ENCODE peak calls at places on chromosome 21, in eight cellular contexts. One of them, this sample, is unnamed.
A peak's percentile ranks its signal among the peaks of the same experiment; 100 is the strongest.

GRCh38 chr21:44657635-44658183 is at the start of gene KRTAP12-3:
- DNase-seq in nephron progenitor cell: no peak
- DNase-seq in IMR-90: peak; percentile 7
- DNase-seq in psoas muscle: no peak
- DNase-seq in prostate gland: no peak
- DNase-seq in fibroblast of lung: no peak
- DNase-seq in H9: peak; percentile 16
- DNase-seq in GM12865: peak; percentile 27
- DNase-seq in this sample: no peak

GRCh38 chr21:31173881-31174555 is 135.7 kb upstream of the KRTAP19-8 start:
- DNase-seq in nephron progenitor cell: no peak
- DNase-seq in IMR-90: no peak
- DNase-seq in psoas muscle: no peak
- DNase-seq in prostate gland: no peak
- DNase-seq in fibroblast of lung: peak; percentile 8
- DNase-seq in H9: no peak
- DNase-seq in GM12865: no peak
- DNase-seq in this sample: no peak

GRCh38 chr21:27380303-27380702 is 413.4 kb upstream of the ADAMTS5 start:
- DNase-seq in nephron progenitor cell: no peak
- DNase-seq in IMR-90: no peak
- DNase-seq in psoas muscle: no peak
- DNase-seq in prostate gland: no peak
- DNase-seq in fibroblast of lung: no peak
- DNase-seq in H9: no peak
- DNase-seq in GM12865: no peak
- DNase-seq in this sample: no peak

GRCh38 chr21:46425566-46425965 is 33.1 kb upstream of the DIP2A start:
- DNase-seq in nephron progenitor cell: no peak
- DNase-seq in IMR-90: no peak
- DNase-seq in psoas muscle: peak; percentile 58
- DNase-seq in prostate gland: no peak
- DNase-seq in fibroblast of lung: no peak
- DNase-seq in H9: no peak
- DNase-seq in GM12865: no peak
- DNase-seq in this sample: no peak

GRCh38 chr21:45353200-45353599 is 51.8 kb upstream of the COL18A1 start:
- DNase-seq in nephron progenitor cell: no peak
- DNase-seq in IMR-90: no peak
- DNase-seq in psoas muscle: no peak
- DNase-seq in prostate gland: no peak
- DNase-seq in fibroblast of lung: no peak
- DNase-seq in H9: no peak
- DNase-seq in GM12865: no peak
- DNase-seq in this sample: no peak

GRCh38 chr21:45407629-45408247 is 2.8 kb downstream of the COL18A1 start:
- DNase-seq in nephron progenitor cell: no peak
- DNase-seq in IMR-90: no peak
- DNase-seq in psoas muscle: peak; percentile 40
- DNase-seq in prostate gland: no peak
- DNase-seq in fibroblast of lung: no peak
- DNase-seq in H9: no peak
- DNase-seq in GM12865: no peak
- DNase-seq in this sample: no peak

GRCh38 chr21:35370071-35370470 is 321.0 kb upstream of the RUNX1 start:
- DNase-seq in nephron progenitor cell: no peak
- DNase-seq in IMR-90: no peak
- DNase-seq in psoas muscle: no peak
- DNase-seq in prostate gland: no peak
- DNase-seq in fibroblast of lung: no peak
- DNase-seq in H9: no peak
- DNase-seq in GM12865: no peak
- DNase-seq in this sample: no peak

GRCh38 chr21:32524010-32524719 is 61.2 kb downstream of the TCP10L start:
- DNase-seq in nephron progenitor cell: no peak
- DNase-seq in IMR-90: peak; percentile 83
- DNase-seq in psoas muscle: no peak
- DNase-seq in prostate gland: no peak
- DNase-seq in fibroblast of lung: peak; percentile 81
- DNase-seq in H9: no peak
- DNase-seq in GM12865: no peak
- DNase-seq in this sample: no peak

GRCh38 chr21:40421121-40421520 is 425.8 kb downstream of the DSCAM start:
- DNase-seq in nephron progenitor cell: no peak
- DNase-seq in IMR-90: no peak
- DNase-seq in psoas muscle: no peak
- DNase-seq in prostate gland: no peak
- DNase-seq in fibroblast of lung: no peak
- DNase-seq in H9: no peak
- DNase-seq in GM12865: no peak
- DNase-seq in this sample: no peak

GRCh38 chr21:25657140-25657539 is 18.1 kb downstream of the JAM2 start:
- DNase-seq in nephron progenitor cell: no peak
- DNase-seq in IMR-90: no peak
- DNase-seq in psoas muscle: no peak
- DNase-seq in prostate gland: no peak
- DNase-seq in fibroblast of lung: no peak
- DNase-seq in H9: no peak
- DNase-seq in GM12865: no peak
- DNase-seq in this sample: no peak

GRCh38 chr21:41171210-41171609 is 3.2 kb downstream of the BACE2 start:
- DNase-seq in nephron progenitor cell: no peak
- DNase-seq in IMR-90: no peak
- DNase-seq in psoas muscle: no peak
- DNase-seq in prostate gland: peak; percentile 84
- DNase-seq in fibroblast of lung: no peak
- DNase-seq in H9: no peak
- DNase-seq in GM12865: no peak
- DNase-seq in this sample: no peak

GRCh38 chr21:45204395-45204794 is 83.3 kb downstream of the POFUT2 start:
- DNase-seq in nephron progenitor cell: no peak
- DNase-seq in IMR-90: no peak
- DNase-seq in psoas muscle: no peak
- DNase-seq in prostate gland: no peak
- DNase-seq in fibroblast of lung: no peak
- DNase-seq in H9: no peak
- DNase-seq in GM12865: no peak
- DNase-seq in this sample: no peak

GRCh38 chr21:29704719-29705118 is 235.1 kb downstream of the GRIK1 start:
- DNase-seq in nephron progenitor cell: no peak
- DNase-seq in IMR-90: peak; percentile 6
- DNase-seq in psoas muscle: no peak
- DNase-seq in prostate gland: no peak
- DNase-seq in fibroblast of lung: peak; percentile 32
- DNase-seq in H9: no peak
- DNase-seq in GM12865: no peak
- DNase-seq in this sample: no peak

GRCh38 chr21:40186036-40186435 is 318.8 kb downstream of the PCP4 start:
- DNase-seq in nephron progenitor cell: no peak
- DNase-seq in IMR-90: no peak
- DNase-seq in psoas muscle: no peak
- DNase-seq in prostate gland: no peak
- DNase-seq in fibroblast of lung: no peak
- DNase-seq in H9: no peak
- DNase-seq in GM12865: no peak
- DNase-seq in this sample: no peak

GRCh38 chr21:46564391-46564790 is 40.5 kb downstream of the S100B start:
- DNase-seq in nephron progenitor cell: no peak
- DNase-seq in IMR-90: no peak
- DNase-seq in psoas muscle: no peak
- DNase-seq in prostate gland: no peak
- DNase-seq in fibroblast of lung: no peak
- DNase-seq in H9: no peak
- DNase-seq in GM12865: no peak
- DNase-seq in this sample: no peak

GRCh38 chr21:19256934-19257660 is 853.5 kb upstream of the TMPRSS15 start:
- DNase-seq in nephron progenitor cell: no peak
- DNase-seq in IMR-90: no peak
- DNase-seq in psoas muscle: no peak
- DNase-seq in prostate gland: no peak
- DNase-seq in fibroblast of lung: no peak
- DNase-seq in H9: no peak
- DNase-seq in GM12865: no peak
- DNase-seq in this sample: no peak

GRCh38 chr21:23639726-23640125 is 1967.6 kb downstream of the MRPL39 start:
- DNase-seq in nephron progenitor cell: no peak
- DNase-seq in IMR-90: no peak
- DNase-seq in psoas muscle: no peak
- DNase-seq in prostate gland: no peak
- DNase-seq in fibroblast of lung: no peak
- DNase-seq in H9: no peak
- DNase-seq in GM12865: no peak
- DNase-seq in this sample: no peak

DNA sequence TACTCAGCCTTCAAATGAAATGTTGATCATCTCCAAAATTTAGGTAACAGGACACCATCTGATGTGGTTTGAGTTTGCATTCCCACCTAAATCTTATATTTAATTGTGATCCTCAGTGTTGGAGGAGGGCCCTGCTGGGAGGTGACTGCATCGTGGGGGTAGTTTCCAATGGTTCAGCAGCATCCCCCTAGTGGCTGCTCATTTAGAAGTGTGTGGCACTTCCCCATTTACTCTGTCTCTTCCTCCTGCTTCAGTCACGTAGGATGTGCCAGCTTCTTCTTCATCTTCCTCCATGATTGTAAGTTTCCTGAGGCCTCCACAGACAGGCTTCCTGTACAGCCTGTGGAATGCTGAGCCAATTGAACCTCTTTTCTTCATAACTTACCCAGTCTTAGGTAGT is 731.2 kb downstream of the USP25 start:
- DNase-seq in nephron progenitor cell: no peak
- DNase-seq in IMR-90: no peak
- DNase-seq in psoas muscle: no peak
- DNase-seq in prostate gland: no peak
- DNase-seq in fibroblast of lung: no peak
- DNase-seq in H9: peak; percentile 33
- DNase-seq in GM12865: no peak
- DNase-seq in this sample: no peak
- TF ChIP-seq CTCF in nephron progenitor cell: no peak
- TF ChIP-seq CTCF in IMR-90: no peak
- TF ChIP-seq CTCF in psoas muscle: no peak
- TF ChIP-seq CTCF in prostate gland: no peak
- TF ChIP-seq CTCF in fibroblast of lung: no peak
- TF ChIP-seq CTCF in H9: peak; percentile 62
- TF ChIP-seq CTCF in GM12865: no peak
- TF ChIP-seq CTCF in this sample: no peak

DNA sequence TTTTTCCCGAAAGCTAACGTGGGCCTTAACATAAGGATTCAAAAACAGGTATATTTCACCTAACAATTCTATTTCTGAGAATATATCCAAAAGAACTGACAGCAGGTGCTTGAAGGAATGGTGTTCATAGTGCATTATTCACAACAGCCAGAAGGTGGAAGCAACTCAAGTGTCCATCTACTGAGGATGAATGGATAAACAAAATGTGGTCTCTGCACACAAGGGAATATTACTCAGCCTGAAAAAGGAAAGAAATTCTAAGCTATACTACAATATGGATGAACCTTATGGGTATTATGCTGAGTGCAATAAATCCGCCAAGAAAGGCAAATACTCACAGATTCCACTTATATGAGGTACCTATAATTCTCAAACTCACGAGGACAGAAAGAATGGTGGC is 6.1 kb upstream of the RIPPLY3 start:
- DNase-seq in nephron progenitor cell: no peak
- DNase-seq in IMR-90: no peak
- DNase-seq in psoas muscle: no peak
- DNase-seq in prostate gland: no peak
- DNase-seq in fibroblast of lung: no peak
- DNase-seq in H9: no peak
- DNase-seq in GM12865: no peak
- DNase-seq in this sample: no peak
- TF ChIP-seq CTCF in nephron progenitor cell: no peak
- TF ChIP-seq CTCF in IMR-90: no peak
- TF ChIP-seq CTCF in psoas muscle: no peak
- TF ChIP-seq CTCF in prostate gland: no peak
- TF ChIP-seq CTCF in fibroblast of lung: peak; percentile 8
- TF ChIP-seq CTCF in H9: no peak
- TF ChIP-seq CTCF in GM12865: no peak
- TF ChIP-seq CTCF in this sample: no peak

DNA sequence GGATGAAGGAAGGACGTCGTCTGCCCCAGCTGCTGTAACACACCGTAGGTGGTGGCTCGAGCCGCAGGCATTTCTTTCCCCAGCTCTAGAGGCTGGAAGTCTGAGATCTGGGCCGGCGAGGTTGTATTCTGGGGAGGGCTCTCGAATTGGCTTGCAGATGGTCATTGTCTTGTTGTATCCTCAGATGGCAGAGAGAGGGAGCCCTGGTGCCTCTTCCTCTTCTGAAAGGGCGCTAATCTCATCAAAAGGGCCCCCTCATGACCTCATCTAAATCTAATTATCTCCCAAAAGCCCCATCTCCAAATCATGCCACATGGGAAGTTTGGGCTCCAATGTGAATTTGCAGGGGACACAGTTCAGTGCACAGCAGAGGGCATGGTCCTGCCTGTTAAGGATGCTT is 109.0 kb downstream of the SIK1 start:
- DNase-seq in nephron progenitor cell: no peak
- DNase-seq in IMR-90: no peak
- DNase-seq in psoas muscle: peak; percentile 28
- DNase-seq in prostate gland: no peak
- DNase-seq in fibroblast of lung: no peak
- DNase-seq in H9: no peak
- DNase-seq in GM12865: no peak
- DNase-seq in this sample: no peak
- TF ChIP-seq CTCF in nephron progenitor cell: no peak
- TF ChIP-seq CTCF in IMR-90: no peak
- TF ChIP-seq CTCF in psoas muscle: no peak
- TF ChIP-seq CTCF in prostate gland: no peak
- TF ChIP-seq CTCF in fibroblast of lung: no peak
- TF ChIP-seq CTCF in H9: peak; percentile 38
- TF ChIP-seq CTCF in GM12865: no peak
- TF ChIP-seq CTCF in this sample: peak; percentile 5

GRCh38 chr21:38384246-38384576 is 114.1 kb downstream of the ERG start:
- DNase-seq in nephron progenitor cell: no peak
- DNase-seq in IMR-90: no peak
- DNase-seq in psoas muscle: no peak
- DNase-seq in prostate gland: no peak
- DNase-seq in fibroblast of lung: no peak
- DNase-seq in H9: no peak
- DNase-seq in GM12865: no peak
- DNase-seq in this sample: no peak

GRCh38 chr21:38377165-38378093 is 120.6 kb downstream of the KCNJ15 start:
- DNase-seq in nephron progenitor cell: no peak
- DNase-seq in IMR-90: no peak
- DNase-seq in psoas muscle: no peak
- DNase-seq in prostate gland: no peak
- DNase-seq in fibroblast of lung: no peak
- DNase-seq in H9: no peak
- DNase-seq in GM12865: no peak
- DNase-seq in this sample: no peak

GRCh38 chr21:38379171-38379570 is 119.1 kb downstream of the ERG start:
- DNase-seq in nephron progenitor cell: no peak
- DNase-seq in IMR-90: no peak
- DNase-seq in psoas muscle: no peak
- DNase-seq in prostate gland: no peak
- DNase-seq in fibroblast of lung: no peak
- DNase-seq in H9: no peak
- DNase-seq in GM12865: no peak
- DNase-seq in this sample: no peak

GRCh38 chr21:38383411-38384245 is 114.6 kb downstream of the ERG start:
- DNase-seq in nephron progenitor cell: peak; percentile 7
- DNase-seq in IMR-90: no peak
- DNase-seq in psoas muscle: no peak
- DNase-seq in prostate gland: no peak
- DNase-seq in fibroblast of lung: no peak
- DNase-seq in H9: no peak
- DNase-seq in GM12865: no peak
- DNase-seq in this sample: no peak

GRCh38 chr21:38380391-38381137 is 117.7 kb downstream of the ERG start:
- DNase-seq in nephron progenitor cell: no peak
- DNase-seq in IMR-90: peak; percentile 8
- DNase-seq in psoas muscle: no peak
- DNase-seq in prostate gland: no peak
- DNase-seq in fibroblast of lung: peak; percentile 22
- DNase-seq in H9: no peak
- DNase-seq in GM12865: no peak
- DNase-seq in this sample: no peak
- TF ChIP-seq CTCF in nephron progenitor cell: peak; percentile 30
- TF ChIP-seq CTCF in IMR-90: peak; percentile 32
- TF ChIP-seq CTCF in psoas muscle: no peak
- TF ChIP-seq CTCF in prostate gland: no peak
- TF ChIP-seq CTCF in fibroblast of lung: peak; percentile 40
- TF ChIP-seq CTCF in H9: peak; percentile 37
- TF ChIP-seq CTCF in GM12865: no peak
- TF ChIP-seq CTCF in this sample: peak; percentile 21

This sample was measured in GM06990.